ENCODE peak calls at places on chromosome 13, in eight cellular contexts. One of them, this sample, is unnamed. For H3K36me3, H3K4me1 and H3K9me3, the result is how much of the 10 kb centered on the place peaks cover.

GRCh38 chr13:87893186-87893585 is 222.0 kb downstream of the SLITRK5 start:
- DNase-seq in CD4-positive, alpha-beta memory T cell: no peak
- DNase-seq in MM.1S: no peak
- DNase-seq in endodermal cell: no peak
- DNase-seq in psoas muscle: no peak
- DNase-seq in fibroblast of lung: no peak
- DNase-seq in HAP-1: no peak
- DNase-seq in cardiac muscle cell: no peak
- DNase-seq in this sample: no peak

GRCh38 chr13:26300140-26300539 is 46.2 kb downstream of the CDK8 start:
- DNase-seq in MM.1S: no peak
- DNase-seq in CD4-positive, alpha-beta memory T cell: no peak
- DNase-seq in endodermal cell: no peak
- DNase-seq in psoas muscle: no peak
- DNase-seq in HAP-1: no peak
- DNase-seq in cardiac muscle cell: peak
- DNase-seq in fibroblast of lung: peak
- DNase-seq in this sample: no peak

GRCh38 chr13:35346494-35346893 is 130.0 kb downstream of the MAB21L1 start:
- DNase-seq in endodermal cell: no peak
- DNase-seq in psoas muscle: no peak
- DNase-seq in CD4-positive, alpha-beta memory T cell: no peak
- DNase-seq in HAP-1: no peak
- DNase-seq in MM.1S: no peak
- DNase-seq in cardiac muscle cell: no peak
- DNase-seq in fibroblast of lung: no peak
- DNase-seq in this sample: no peak

GRCh38 chr13:46961719-46962118 is 64.9 kb upstream of the HTR2A start:
- DNase-seq in CD4-positive, alpha-beta memory T cell: no peak
- DNase-seq in HAP-1: no peak
- DNase-seq in cardiac muscle cell: peak
- DNase-seq in fibroblast of lung: peak
- DNase-seq in endodermal cell: no peak
- DNase-seq in MM.1S: peak
- DNase-seq in psoas muscle: no peak
- DNase-seq in this sample: peak

GRCh38 chr13:100044936-100045335 is 44.0 kb upstream of the PCCA start:
- DNase-seq in CD4-positive, alpha-beta memory T cell: no peak
- DNase-seq in cardiac muscle cell: no peak
- DNase-seq in fibroblast of lung: no peak
- DNase-seq in endodermal cell: no peak
- DNase-seq in psoas muscle: no peak
- DNase-seq in HAP-1: no peak
- DNase-seq in MM.1S: no peak
- DNase-seq in this sample: no peak

GRCh38 chr13:107291875-107292274 is 723.9 kb upstream of the ARGLU1 start:
- DNase-seq in HAP-1: no peak
- DNase-seq in MM.1S: no peak
- DNase-seq in psoas muscle: no peak
- DNase-seq in CD4-positive, alpha-beta memory T cell: no peak
- DNase-seq in cardiac muscle cell: no peak
- DNase-seq in endodermal cell: no peak
- DNase-seq in fibroblast of lung: no peak
- DNase-seq in this sample: no peak

GRCh38 chr13:102172406-102172805 is 229.4 kb downstream of the FGF14 start:
- DNase-seq in cardiac muscle cell: no peak
- DNase-seq in fibroblast of lung: no peak
- DNase-seq in endodermal cell: no peak
- DNase-seq in psoas muscle: no peak
- DNase-seq in MM.1S: no peak
- DNase-seq in HAP-1: no peak
- DNase-seq in CD4-positive, alpha-beta memory T cell: no peak
- DNase-seq in this sample: no peak

GRCh38 chr13:99354371-99354951 is 47.3 kb upstream of the GPR183 start:
- DNase-seq in MM.1S: no peak
- DNase-seq in psoas muscle: no peak
- DNase-seq in CD4-positive, alpha-beta memory T cell: peak
- DNase-seq in HAP-1: no peak
- DNase-seq in cardiac muscle cell: no peak
- DNase-seq in endodermal cell: no peak
- DNase-seq in fibroblast of lung: no peak
- DNase-seq in this sample: no peak

DNA sequence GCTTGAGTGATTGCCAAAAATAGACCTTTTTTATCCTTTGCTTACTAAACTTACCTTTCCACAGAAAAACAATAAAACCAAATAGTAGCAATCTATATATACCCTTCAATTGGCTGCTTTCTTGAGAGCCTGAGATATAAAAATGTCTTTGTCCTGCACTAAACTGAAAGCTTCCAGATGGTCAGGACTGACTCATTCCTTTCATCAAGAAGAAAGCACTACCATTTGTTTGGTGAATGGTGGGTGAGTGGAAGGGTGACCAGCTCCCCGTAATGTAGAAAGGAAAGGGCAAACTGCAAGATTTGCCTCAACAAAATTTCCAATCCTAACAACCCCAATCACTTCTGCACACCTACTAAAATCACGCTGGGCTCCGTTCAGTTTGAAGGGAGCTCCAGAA is 67.8 kb downstream of the SACS start:
- DNase-seq in HAP-1: no peak
- DNase-seq in CD4-positive, alpha-beta memory T cell: no peak
- DNase-seq in psoas muscle: no peak
- DNase-seq in fibroblast of lung: peak
- DNase-seq in endodermal cell: no peak
- DNase-seq in cardiac muscle cell: no peak
- DNase-seq in MM.1S: no peak
- DNase-seq in this sample: no peak
- H3K36me3 ChIP-seq in HAP-1: half or more
- H3K36me3 ChIP-seq in CD4-positive, alpha-beta memory T cell: half or more
- H3K36me3 ChIP-seq in psoas muscle: half or more
- H3K36me3 ChIP-seq in fibroblast of lung: under half
- H3K36me3 ChIP-seq in endodermal cell: half or more
- H3K36me3 ChIP-seq in cardiac muscle cell: under half
- H3K36me3 ChIP-seq in MM.1S: under half
- H3K36me3 ChIP-seq in this sample: half or more

GRCh38 chr13:76386316-76386715 is 499.9 kb downstream of the KCTD12 start:
- DNase-seq in cardiac muscle cell: no peak
- DNase-seq in CD4-positive, alpha-beta memory T cell: no peak
- DNase-seq in fibroblast of lung: no peak
- DNase-seq in endodermal cell: no peak
- DNase-seq in psoas muscle: no peak
- DNase-seq in HAP-1: no peak
- DNase-seq in MM.1S: no peak
- DNase-seq in this sample: no peak

GRCh38 chr13:76385606-76386005 is 500.6 kb downstream of the KCTD12 start:
- DNase-seq in cardiac muscle cell: no peak
- DNase-seq in fibroblast of lung: peak
- DNase-seq in psoas muscle: no peak
- DNase-seq in MM.1S: no peak
- DNase-seq in endodermal cell: no peak
- DNase-seq in CD4-positive, alpha-beta memory T cell: no peak
- DNase-seq in HAP-1: no peak
- DNase-seq in this sample: no peak

GRCh38 chr13:76383671-76384461 is 502.3 kb downstream of the KCTD12 start:
- DNase-seq in psoas muscle: no peak
- DNase-seq in MM.1S: no peak
- DNase-seq in CD4-positive, alpha-beta memory T cell: no peak
- DNase-seq in cardiac muscle cell: peak
- DNase-seq in HAP-1: no peak
- DNase-seq in fibroblast of lung: peak
- DNase-seq in endodermal cell: no peak
- DNase-seq in this sample: no peak

GRCh38 chr13:76389321-76389720 is 496.9 kb downstream of the KCTD12 start:
- DNase-seq in MM.1S: no peak
- DNase-seq in fibroblast of lung: no peak
- DNase-seq in psoas muscle: no peak
- DNase-seq in CD4-positive, alpha-beta memory T cell: no peak
- DNase-seq in endodermal cell: no peak
- DNase-seq in HAP-1: no peak
- DNase-seq in cardiac muscle cell: no peak
- DNase-seq in this sample: no peak

GRCh38 chr13:76387561-76387960 is 498.6 kb downstream of the KCTD12 start:
- DNase-seq in fibroblast of lung: no peak
- DNase-seq in psoas muscle: no peak
- DNase-seq in MM.1S: no peak
- DNase-seq in CD4-positive, alpha-beta memory T cell: no peak
- DNase-seq in cardiac muscle cell: no peak
- DNase-seq in HAP-1: no peak
- DNase-seq in endodermal cell: no peak
- DNase-seq in this sample: no peak
- H3K4me1 ChIP-seq in fibroblast of lung: under half
- H3K4me1 ChIP-seq in psoas muscle: under half
- H3K4me1 ChIP-seq in MM.1S: under half
- H3K4me1 ChIP-seq in CD4-positive, alpha-beta memory T cell: under half
- H3K4me1 ChIP-seq in cardiac muscle cell: under half
- H3K4me1 ChIP-seq in HAP-1: under half
- H3K4me1 ChIP-seq in endodermal cell: under half
- H3K4me1 ChIP-seq in this sample: under half

DNA sequence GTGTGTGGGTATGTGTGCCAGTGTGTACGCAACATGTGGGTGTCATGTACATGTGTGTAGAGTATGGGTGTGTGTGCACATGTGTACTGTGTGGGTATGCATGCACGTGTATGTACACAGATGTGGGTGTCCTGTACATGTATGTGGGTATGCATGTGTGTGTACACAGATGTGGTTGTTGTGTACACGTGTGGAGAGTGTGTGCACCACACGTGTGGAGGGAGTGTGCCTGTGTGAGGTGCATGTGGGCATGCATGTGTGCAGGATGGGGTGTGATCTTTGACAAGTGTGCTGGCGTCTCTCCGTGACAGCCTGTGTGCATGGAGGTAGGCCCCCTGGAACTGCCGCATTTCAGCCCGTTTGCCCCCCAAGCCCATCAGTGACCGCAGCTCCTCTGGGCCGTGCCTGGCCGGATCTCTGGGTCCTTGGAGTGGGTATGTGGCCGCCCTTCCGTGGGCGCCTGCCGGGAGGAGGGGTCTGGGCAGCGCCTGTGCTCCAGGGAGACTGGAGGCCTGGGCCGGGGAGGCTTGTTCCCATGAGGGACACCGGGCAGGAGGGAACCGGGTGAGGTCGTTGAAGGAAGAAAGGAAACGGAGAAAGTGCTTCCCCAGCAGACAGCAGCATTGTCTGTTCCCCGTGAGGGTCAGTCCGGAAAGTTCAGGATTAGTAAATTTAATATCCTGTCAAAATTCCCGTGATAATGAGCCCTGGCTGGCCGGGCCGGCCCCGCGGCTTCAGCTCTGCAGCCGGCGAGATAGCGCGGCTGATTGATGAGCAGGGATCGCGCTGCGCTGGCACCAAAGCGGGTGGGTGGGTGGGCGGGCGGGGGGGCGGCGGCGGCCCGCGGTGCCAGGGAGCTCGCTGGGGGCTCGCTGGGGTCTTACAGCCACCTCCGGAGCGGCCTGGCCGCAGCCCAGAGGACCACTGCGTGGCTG is 91.1 kb upstream of the SOX1 start:
- DNase-seq in HAP-1: no peak
- DNase-seq in endodermal cell: no peak
- DNase-seq in cardiac muscle cell: no peak
- DNase-seq in psoas muscle: no peak
- DNase-seq in MM.1S: no peak
- DNase-seq in CD4-positive, alpha-beta memory T cell: no peak
- DNase-seq in fibroblast of lung: no peak
- DNase-seq in this sample: no peak
- H3K9me3 ChIP-seq in HAP-1: under half
- H3K9me3 ChIP-seq in endodermal cell: under half
- H3K9me3 ChIP-seq in cardiac muscle cell: under half
- H3K9me3 ChIP-seq in psoas muscle: under half
- H3K9me3 ChIP-seq in MM.1S: under half
- H3K9me3 ChIP-seq in CD4-positive, alpha-beta memory T cell: under half
- H3K9me3 ChIP-seq in fibroblast of lung: under half
- H3K9me3 ChIP-seq in this sample: under half

GRCh38 chr13:110507678-110508381 is 53.7 kb downstream of the RAB20 start:
- DNase-seq in psoas muscle: no peak
- DNase-seq in cardiac muscle cell: no peak
- DNase-seq in MM.1S: peak
- DNase-seq in CD4-positive, alpha-beta memory T cell: no peak
- DNase-seq in endodermal cell: no peak
- DNase-seq in HAP-1: no peak
- DNase-seq in fibroblast of lung: no peak
- DNase-seq in this sample: peak

GRCh38 chr13:110511509-110512181 is 49.9 kb downstream of the RAB20 start:
- DNase-seq in CD4-positive, alpha-beta memory T cell: no peak
- DNase-seq in endodermal cell: no peak
- DNase-seq in cardiac muscle cell: no peak
- DNase-seq in fibroblast of lung: no peak
- DNase-seq in psoas muscle: no peak
- DNase-seq in MM.1S: no peak
- DNase-seq in HAP-1: no peak
- DNase-seq in this sample: peak

GRCh38 chr13:110509971-110510786 is 51.3 kb downstream of the RAB20 start:
- DNase-seq in HAP-1: no peak
- DNase-seq in fibroblast of lung: no peak
- DNase-seq in cardiac muscle cell: peak
- DNase-seq in psoas muscle: no peak
- DNase-seq in CD4-positive, alpha-beta memory T cell: no peak
- DNase-seq in MM.1S: no peak
- DNase-seq in endodermal cell: no peak
- DNase-seq in this sample: no peak

GRCh38 chr13:110506859-110507566 is 54.5 kb downstream of the RAB20 start:
- DNase-seq in HAP-1: no peak
- DNase-seq in cardiac muscle cell: peak
- DNase-seq in endodermal cell: no peak
- DNase-seq in MM.1S: no peak
- DNase-seq in CD4-positive, alpha-beta memory T cell: no peak
- DNase-seq in psoas muscle: peak
- DNase-seq in fibroblast of lung: peak
- DNase-seq in this sample: peak

DNA sequence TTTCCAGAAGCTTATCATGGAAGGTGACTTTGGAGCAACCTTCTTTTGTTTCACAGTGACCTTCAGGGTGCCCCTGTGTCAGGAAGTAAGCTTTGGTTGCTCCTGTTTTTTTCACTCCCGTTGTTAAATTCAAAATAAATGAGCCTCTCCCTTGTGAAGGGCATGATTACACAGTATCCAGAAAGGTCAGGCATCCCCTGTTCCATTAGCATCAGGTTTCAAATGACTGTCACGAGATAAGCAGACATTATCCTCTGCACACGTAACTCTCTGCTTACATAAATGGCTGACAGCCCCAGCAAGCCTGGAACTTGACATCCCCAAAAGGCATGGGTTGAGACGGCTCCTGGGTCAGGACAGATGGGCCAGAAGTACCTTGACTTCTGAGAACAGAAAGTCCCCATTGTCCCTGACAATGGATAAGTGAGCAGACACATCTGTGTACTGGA is 52.0 kb downstream of the RAB20 start:
- DNase-seq in MM.1S: no peak
- DNase-seq in psoas muscle: no peak
- DNase-seq in endodermal cell: no peak
- DNase-seq in cardiac muscle cell: no peak
- DNase-seq in fibroblast of lung: peak
- DNase-seq in CD4-positive, alpha-beta memory T cell: no peak
- DNase-seq in HAP-1: no peak
- DNase-seq in this sample: no peak
- H3K36me3 ChIP-seq in MM.1S: under half
- H3K36me3 ChIP-seq in psoas muscle: under half
- H3K36me3 ChIP-seq in endodermal cell: half or more
- H3K36me3 ChIP-seq in cardiac muscle cell: under half
- H3K36me3 ChIP-seq in fibroblast of lung: under half
- H3K36me3 ChIP-seq in CD4-positive, alpha-beta memory T cell: under half
- H3K36me3 ChIP-seq in HAP-1: under half
- H3K36me3 ChIP-seq in this sample: half or more